ENCODE peak calls at places on chromosomes 13 and 19, in six cellular contexts. F is CD8-positive, alpha-beta T cell; P is MM.1S; O is cardiac muscle cell; U is A549; C is left ventricle myocardium inferior. Z is an unnamed sample.

GRCh38 chr13:81760316-81760715 is 1419.4 kb upstream of the SPRY2 start:
- DNase-seq in F (no peak), P (no peak), O (no peak), U (no peak), C (no peak), Z (no peak)

GRCh38 chr13:72648513-72649065 is 78.8 kb downstream of the MZT1 start:
- DNase-seq in F (no peak), P (no peak), O (peak), U (peak), C (no peak), Z (no peak)

GRCh38 chr13:39956036-39956435 is 300.6 kb downstream of the COG6 start:
- DNase-seq in F (peak), P (no peak), O (no peak), U (no peak), C (no peak), Z (no peak)

GRCh38 chr19:16588089-16588823 is 16.0 kb upstream of the SLC35E1 start:
- DNase-seq in F (peak), P (peak), O (peak), U (no peak), C (no peak), Z (peak)

GRCh38 chr13:43003010-43003409 is 11.0 kb upstream of the EPSTI1 start:
- DNase-seq in F (no peak), P (no peak), O (no peak), U (no peak), C (no peak), Z (no peak)

GRCh38 chr13:57624565-57625435 is 6.7 kb upstream of the PCDH17 start:
- DNase-seq in F (no peak), P (peak), O (peak), U (peak), C (no peak), Z (no peak)

GRCh38 chr19:17999685-18000479 is 8.1 kb upstream of the ARRDC2 start:
- DNase-seq in F (no peak), P (no peak), O (no peak), U (no peak), C (no peak), Z (no peak)

GRCh38 chr19:49573451-49573850 is 6.9 kb downstream of the NOSIP start:
- DNase-seq in F (no peak), P (no peak), O (no peak), U (no peak), C (no peak), Z (no peak)

GRCh38 chr13:99434258-99434788 is 66.9 kb upstream of the TM9SF2 start:
- DNase-seq in F (peak), P (no peak), O (no peak), U (no peak), C (no peak), Z (peak)

GRCh38 chr19:53507523-53508442 is 30.2 kb upstream of the ZNF331 start:
- DNase-seq in F (no peak), P (no peak), O (no peak), U (no peak), C (no peak), Z (no peak)

GRCh38 chr13:19862511-19863313 is 737 bp downstream of the ZMYM5 start:
- DNase-seq in F (peak), P (peak), O (peak), U (peak), C (peak), Z (peak)

GRCh38 chr19:53991224-53992113 is at the start of gene CACNG6:
- DNase-seq in F (no peak), P (no peak), O (peak), U (peak), C (no peak), Z (no peak)

GRCh38 chr13:82878536-82878935 is 1003.7 kb downstream of the SLITRK1 start:
- DNase-seq in F (no peak), P (no peak), O (peak), U (no peak), C (no peak), Z (no peak)
- H3K4me3 ChIP-seq in F (no peak), P (no peak), O (no peak), U (no peak), C (no peak), Z (no peak)

GRCh38 chr13:37657134-37657533 is 58.6 kb upstream of the POSTN start:
- DNase-seq in F (no peak), P (no peak), O (peak), U (peak), C (no peak), Z (no peak)

GRCh38 chr13:37651891-37652290 is 53.3 kb upstream of the POSTN start:
- DNase-seq in F (no peak), P (no peak), O (no peak), U (no peak), C (no peak), Z (no peak)

GRCh38 chr13:37652596-37652995 is 54.0 kb upstream of the POSTN start:
- DNase-seq in F (no peak), P (no peak), O (no peak), U (no peak), C (no peak), Z (no peak)

GRCh38 chr13:37651371-37651770 is 52.8 kb upstream of the POSTN start:
- DNase-seq in F (no peak), P (no peak), O (no peak), U (no peak), C (no peak), Z (no peak)

DNA sequence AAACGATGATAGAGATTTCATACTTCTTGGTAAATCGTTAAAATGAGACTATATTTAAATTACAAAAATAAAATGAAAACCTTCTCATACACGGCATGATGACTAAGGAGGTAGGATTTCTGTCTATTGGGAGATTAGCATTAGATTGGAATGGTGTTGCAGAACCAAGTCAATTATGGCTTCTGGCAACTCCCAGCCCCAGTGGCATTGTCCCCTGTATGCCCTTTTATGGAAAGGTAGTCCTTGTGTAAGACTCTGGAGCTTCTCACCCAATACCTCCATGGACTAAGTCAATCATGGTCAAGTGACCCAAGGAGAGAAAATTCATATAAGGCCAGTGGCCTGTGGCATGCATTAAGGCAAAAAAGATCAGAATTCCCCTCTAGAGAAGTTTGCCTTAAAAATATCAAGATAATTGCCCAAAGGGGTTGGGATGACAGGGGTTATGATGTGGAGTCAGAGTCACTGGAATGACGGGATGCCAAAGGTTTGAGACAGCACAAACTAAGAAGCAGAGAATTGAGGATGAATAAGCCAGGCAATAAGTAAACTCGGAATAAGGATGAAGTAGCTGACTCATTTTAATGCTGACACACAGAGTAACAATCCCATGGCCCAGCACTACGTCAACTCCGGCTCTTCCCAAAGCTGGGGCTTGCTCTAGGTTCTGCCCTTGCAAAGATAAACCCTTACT is 57.8 kb upstream of the POSTN start:
- DNase-seq in F (no peak), P (no peak), O (peak), U (peak), C (no peak), Z (no peak)
- H3K27ac ChIP-seq in F (no peak), P (no peak), O (no peak), U (peak), C (no peak), Z (no peak)

GRCh38 chr19:10420444-10421239 is at the start of gene PDE4A:
- DNase-seq in F (no peak), P (peak), O (peak), U (peak), C (no peak), Z (peak)

GRCh38 chr19:10421240-10421948 is 1.1 kb downstream of the PDE4A start:
- DNase-seq in F (no peak), P (no peak), O (no peak), U (no peak), C (no peak), Z (no peak)

GRCh38 chr19:10419200-10419645 is 1.1 kb upstream of the PDE4A start:
- DNase-seq in F (no peak), P (no peak), O (no peak), U (peak), C (no peak), Z (no peak)

GRCh38 chr19:10418281-10419199 is 1.8 kb upstream of the PDE4A start:
- DNase-seq in F (no peak), P (no peak), O (peak), U (peak), C (no peak), Z (no peak)

GRCh38 chr19:10419646-10420443 is 493 bp upstream of the PDE4A start:
- DNase-seq in F (no peak), P (peak), O (peak), U (peak), C (no peak), Z (no peak)
- H3K4me3 ChIP-seq in F (peak), P (peak), O (peak), U (peak), C (peak), Z (peak)

DNA sequence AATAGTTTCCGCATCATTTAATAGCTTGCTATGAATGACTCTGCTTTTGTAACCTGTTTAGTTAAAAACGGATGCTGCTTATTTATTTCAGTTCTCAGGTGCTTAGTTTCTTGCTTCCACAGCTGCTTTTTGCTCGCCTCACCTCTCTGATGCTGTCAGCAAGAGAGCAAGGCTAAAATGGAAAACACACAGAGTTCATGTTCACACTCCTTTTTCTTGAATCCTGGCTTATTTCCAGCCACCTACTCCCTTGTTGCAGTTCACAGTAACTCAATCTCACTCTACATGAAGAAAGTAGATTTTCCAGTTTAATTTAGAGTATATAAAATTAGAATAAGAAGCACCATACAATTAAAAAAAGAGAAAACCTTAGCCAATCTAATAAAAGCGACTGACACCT is 326.0 kb upstream of the SLITRK1 start:
- DNase-seq in F (no peak), P (peak), O (no peak), U (no peak), C (no peak), Z (no peak)
- H3K27ac ChIP-seq in F (no peak), P (no peak), O (no peak), U (no peak), C (no peak), Z (no peak)

Z was measured in naive thymus-derived CD4-positive, alpha-beta T cell.